ENCODE peak calls at places on chromosome 4, in six cellular contexts. C is A549, W is Panc1, R is SK-N-SH, E is HL-60, S is HCT116. H is an unnamed sample.
A peak's percentile ranks its signal among the peaks of the same experiment; 100 is the strongest.

GRCh38 chr4:159077702-159078495 is 25.0 kb upstream of the RAPGEF2 start:
- DNase-seq in R (no peak), C (no peak), S (no peak), E (no peak), W (no peak), H (no peak)

GRCh38 chr4:61204353-61204752 is 4.2 kb downstream of the ADGRL3 start:
- DNase-seq in W (no peak), R (no peak), E (no peak), S (no peak), C (no peak), H (peak; percentile 55)

GRCh38 chr4:28117067-28117756 is 1256.6 kb downstream of the STIM2 start:
- DNase-seq in E (no peak), R (no peak), C (no peak), W (no peak), S (no peak), H (peak; percentile 38)

GRCh38 chr4:183658362-183659028 is 490 bp downstream of the RWDD4 start:
- DNase-seq in R (peak; percentile 83), W (no peak), S (no peak), C (no peak), E (no peak), H (peak; percentile 42)

GRCh38 chr4:8336412-8337075 is 67.0 kb downstream of the HTRA3 start:
- DNase-seq in C (no peak), R (no peak), E (peak; percentile 51), S (no peak), W (no peak), H (no peak)

GRCh38 chr4:139555705-139556070 is 331 bp downstream of the SETD7 start:
- DNase-seq in E (peak; percentile 33), R (peak; percentile 73), S (no peak), C (no peak), W (no peak), H (no peak)

GRCh38 chr4:77818667-77819408 is at the start of gene CNOT6L:
- DNase-seq in R (peak; percentile 83), E (peak; percentile 74), W (no peak), S (peak; percentile 36), C (peak; percentile 5), H (peak; percentile 75)

GRCh38 chr4:55637272-55637820 is 1.2 kb upstream of the NMU start:
- DNase-seq in R (no peak), S (no peak), W (no peak), C (no peak), E (no peak), H (peak; percentile 82)

GRCh38 chr4:183738081-183738673 is 79.1 kb downstream of the TRAPPC11 start:
- DNase-seq in S (no peak), E (no peak), R (no peak), W (no peak), C (no peak), H (no peak)

GRCh38 chr4:65502151-65502691 is 168.1 kb downstream of the EPHA5 start:
- DNase-seq in W (peak; percentile 28), E (no peak), S (no peak), C (no peak), R (no peak), H (no peak)

GRCh38 chr4:89031272-89031671 is 25.7 kb downstream of the FAM13A start:
- DNase-seq in W (no peak), R (no peak), E (no peak), S (no peak), C (no peak), H (no peak)

GRCh38 chr4:18980516-18981233 is 959.1 kb upstream of the LCORL start:
- DNase-seq in S (no peak), W (no peak), R (no peak), E (no peak), C (no peak), H (peak; percentile 8)

GRCh38 chr4:113821851-113822250 is 60.3 kb upstream of the CAMK2D start:
- DNase-seq in E (no peak), S (no peak), R (no peak), C (no peak), W (no peak), H (no peak)

GRCh38 chr4:1843852-1844251 is 12.1 kb downstream of the LETM1 start:
- DNase-seq in E (no peak), R (no peak), S (no peak), W (no peak), C (no peak), H (no peak)

GRCh38 chr4:8768357-8768999 is 103.2 kb downstream of the HMX1 start:
- DNase-seq in R (peak; percentile 19), C (no peak), E (no peak), W (no peak), S (no peak), H (no peak)

GRCh38 chr4:80492761-80493160 is 157.2 kb downstream of the CFAP299 start:
- DNase-seq in C (no peak), R (no peak), W (no peak), S (no peak), E (no peak), H (no peak)

GRCh38 chr4:156972370-156972980 is 876 bp upstream of the PDGFC start:
- DNase-seq in C (no peak), R (no peak), S (no peak), E (no peak), W (no peak), H (peak; percentile 6)

GRCh38 chr4:48944659-48945290 is 38.2 kb upstream of the OCIAD2 start:
- DNase-seq in W (no peak), R (peak; percentile 16), E (peak; percentile 23), C (no peak), S (no peak), H (peak; percentile 78)

GRCh38 chr4:185212566-185212965 is 3.2 kb downstream of the SNX25 start:
- DNase-seq in R (no peak), C (no peak), S (no peak), E (no peak), W (no peak), H (no peak)

GRCh38 chr4:125016892-125017299 is 297.9 kb upstream of the FAT4 start:
- DNase-seq in C (no peak), S (no peak), E (no peak), R (peak; percentile 28), W (no peak), H (no peak)

GRCh38 chr4:53366301-53366716 is 448 bp upstream of the SCFD2 start:
- DNase-seq in E (no peak), W (no peak), C (no peak), R (no peak), S (no peak), H (no peak)

GRCh38 chr4:110190249-110190648 is 8.2 kb downstream of the ELOVL6 start:
- DNase-seq in E (no peak), R (no peak), S (no peak), W (no peak), C (no peak), H (no peak)

GRCh38 chr4:95761441-95761840 is 78.5 kb upstream of the PDHA2 start:
- DNase-seq in E (no peak), R (no peak), S (peak; percentile 1), W (no peak), C (no peak), H (no peak)

GRCh38 chr4:108709234-108709633 is 53.6 kb downstream of the ETNPPL start:
- DNase-seq in S (no peak), W (no peak), E (no peak), R (no peak), C (no peak), H (peak; percentile 12)

GRCh38 chr4:112403072-112403945 is 106.1 kb downstream of the ALPK1 start:
- DNase-seq in E (no peak), S (no peak), R (no peak), C (no peak), W (no peak), H (peak; percentile 33)
- TF ChIP-seq REST in E (no peak), S (no peak), R (no peak), C (no peak), W (no peak), H (no peak)

DNA sequence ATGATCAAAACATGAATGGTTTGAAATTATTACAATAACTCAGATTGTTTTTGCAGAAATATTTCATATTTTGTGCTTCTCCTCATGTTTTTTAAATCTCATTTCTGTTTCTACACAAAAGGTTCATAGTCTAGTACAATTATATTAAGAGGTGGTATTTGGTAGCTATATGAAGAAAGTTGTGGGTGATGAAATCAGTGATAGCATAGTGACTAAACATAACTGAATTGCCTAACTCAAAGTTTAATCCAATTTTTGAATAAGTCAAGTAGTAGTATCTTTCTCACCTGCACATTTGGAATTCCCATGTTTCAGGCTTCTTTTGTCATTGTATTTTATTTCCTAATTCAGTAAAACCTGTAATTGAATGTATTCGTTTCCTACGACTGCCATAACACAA is 648.7 kb downstream of the GRID2 start:
- DNase-seq in E (no peak), W (no peak), R (no peak), S (no peak), C (no peak), H (no peak)
- TF ChIP-seq REST in E (no peak), W (no peak), R (no peak), S (no peak), C (no peak), H (no peak)

DNA sequence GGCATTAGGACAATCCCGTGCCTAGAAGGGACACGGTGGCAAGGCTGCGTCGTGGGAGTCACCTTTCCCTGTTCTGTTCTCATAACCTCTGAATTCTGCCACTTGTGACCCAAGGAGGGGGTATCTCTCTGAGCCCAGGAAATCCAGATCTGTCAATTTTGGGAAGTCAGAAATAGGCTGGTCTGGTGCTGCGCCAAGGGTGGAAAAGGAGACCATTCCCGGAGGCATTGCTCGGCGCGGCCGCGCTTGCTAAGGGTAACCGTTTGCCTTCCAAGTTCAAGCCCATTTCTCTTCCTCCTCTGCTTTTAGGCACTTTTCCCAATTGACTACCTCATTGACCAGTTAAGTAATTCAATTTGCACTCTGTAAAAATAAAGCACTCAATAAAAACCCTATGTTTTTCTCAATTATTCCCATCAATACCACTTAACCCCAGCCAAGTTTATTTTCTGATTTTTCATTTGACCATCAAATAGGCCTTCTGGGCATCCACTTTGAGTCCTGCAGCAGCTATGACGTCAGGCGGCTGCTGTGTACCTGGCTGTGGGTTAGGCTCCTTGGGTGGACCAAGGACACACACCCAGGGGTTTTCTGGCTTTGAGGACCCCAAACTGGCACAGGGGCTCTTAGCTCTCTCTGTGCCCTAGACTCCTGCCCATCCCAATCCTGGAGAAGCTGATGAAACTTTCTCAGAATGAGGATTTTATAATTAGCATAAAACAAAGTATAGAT is 12.5 kb downstream of the SORCS2 start:
- DNase-seq in S (no peak), W (no peak), C (no peak), R (no peak), E (no peak), H (no peak)
- TF ChIP-seq REST in S (no peak), W (no peak), C (no peak), R (no peak), E (no peak), H (no peak)

DNA sequence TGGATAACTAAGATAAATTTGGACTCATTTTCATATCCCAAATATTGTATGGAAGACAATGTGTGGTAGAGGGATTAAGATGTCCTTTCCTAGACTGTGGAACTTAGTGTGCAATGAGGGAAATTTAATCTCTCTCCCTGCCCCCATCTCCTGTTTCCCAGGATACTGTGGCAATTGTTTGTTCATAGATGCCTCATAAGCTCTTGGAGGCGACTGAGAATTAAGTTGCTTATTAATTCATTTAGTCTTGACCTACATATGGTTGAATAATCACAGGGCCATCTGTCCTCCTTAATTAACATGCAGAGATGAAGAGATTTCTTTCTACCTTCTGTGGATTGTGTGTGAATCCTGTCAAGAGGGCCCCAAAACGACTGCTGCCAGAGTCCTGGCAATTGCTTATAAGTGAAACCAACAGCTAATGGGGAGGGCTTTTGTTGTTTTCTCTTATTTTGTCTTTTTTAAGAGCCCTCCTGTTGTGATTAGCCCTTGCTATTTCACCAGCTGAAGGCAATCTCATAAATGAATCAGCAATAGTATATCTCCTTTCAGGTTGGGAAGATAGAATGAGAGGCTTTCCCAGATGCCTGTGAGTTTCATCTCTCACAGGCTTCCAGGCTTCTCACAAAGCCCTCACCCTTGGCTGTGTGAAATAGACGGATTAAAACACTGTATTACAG is 58.7 kb downstream of the PGRMC2 start:
- DNase-seq in C (no peak), E (no peak), R (peak; percentile 11), S (no peak), W (no peak), H (no peak)
- TF ChIP-seq REST in C (no peak), E (no peak), R (no peak), S (no peak), W (no peak), H (no peak)

H was measured in GM23338.